ENCODE peak calls at places on chromosomes 16 and 17, in ten cellular contexts. One of them, this sample, is unnamed.

GRCh38 chr16:48317614-48318013 is 67.6 kb downstream of the SIAH1 start:
- DNase-seq in ovary: no peak
- DNase-seq in hepatocyte: no peak
- DNase-seq in fibroblast of pulmonary artery: peak; percentile 64
- DNase-seq in AG10803: peak; percentile 74
- DNase-seq in pancreas: no peak
- DNase-seq in fibroblast of villous mesenchyme: peak; percentile 64
- DNase-seq in IMR-90: peak; percentile 76
- DNase-seq in HCT116: peak; percentile 10
- DNase-seq in BE2C: no peak
- DNase-seq in this sample: no peak

GRCh38 chr17:10166181-10166935 is 32.0 kb downstream of the GAS7 start:
- DNase-seq in fibroblast of villous mesenchyme: peak; percentile 86
- DNase-seq in AG10803: peak; percentile 68
- DNase-seq in BE2C: no peak
- DNase-seq in fibroblast of pulmonary artery: no peak
- DNase-seq in IMR-90: no peak
- DNase-seq in pancreas: no peak
- DNase-seq in HCT116: no peak
- DNase-seq in hepatocyte: no peak
- DNase-seq in ovary: no peak
- DNase-seq in this sample: no peak

GRCh38 chr16:52497067-52497816 is 49.7 kb downstream of the TOX3 start:
- DNase-seq in hepatocyte: peak; percentile 60
- DNase-seq in IMR-90: no peak
- DNase-seq in pancreas: no peak
- DNase-seq in fibroblast of villous mesenchyme: no peak
- DNase-seq in fibroblast of pulmonary artery: peak; percentile 17
- DNase-seq in HCT116: no peak
- DNase-seq in BE2C: peak; percentile 45
- DNase-seq in AG10803: no peak
- DNase-seq in ovary: no peak
- DNase-seq in this sample: no peak

GRCh38 chr17:41615454-41615853 is 2.9 kb upstream of the KRT16 start:
- DNase-seq in ovary: no peak
- DNase-seq in fibroblast of pulmonary artery: no peak
- DNase-seq in BE2C: no peak
- DNase-seq in pancreas: no peak
- DNase-seq in IMR-90: no peak
- DNase-seq in fibroblast of villous mesenchyme: no peak
- DNase-seq in AG10803: no peak
- DNase-seq in HCT116: peak; percentile 32
- DNase-seq in hepatocyte: peak; percentile 57
- DNase-seq in this sample: peak; percentile 94

GRCh38 chr16:65421596-65421995 is 299.7 kb upstream of the CDH11 start:
- DNase-seq in HCT116: no peak
- DNase-seq in IMR-90: no peak
- DNase-seq in AG10803: no peak
- DNase-seq in fibroblast of pulmonary artery: no peak
- DNase-seq in pancreas: no peak
- DNase-seq in hepatocyte: no peak
- DNase-seq in fibroblast of villous mesenchyme: no peak
- DNase-seq in BE2C: no peak
- DNase-seq in ovary: no peak
- DNase-seq in this sample: no peak

GRCh38 chr17:37089998-37090397 is 141.2 kb downstream of the AATF start:
- DNase-seq in AG10803: no peak
- DNase-seq in IMR-90: no peak
- DNase-seq in BE2C: no peak
- DNase-seq in ovary: no peak
- DNase-seq in fibroblast of pulmonary artery: peak; percentile 13
- DNase-seq in fibroblast of villous mesenchyme: peak; percentile 27
- DNase-seq in pancreas: no peak
- DNase-seq in hepatocyte: no peak
- DNase-seq in HCT116: no peak
- DNase-seq in this sample: no peak

GRCh38 chr17:7587420-7587786 is 2.5 kb downstream of the SOX15 start:
- DNase-seq in pancreas: no peak
- DNase-seq in fibroblast of villous mesenchyme: peak; percentile 73
- DNase-seq in ovary: peak; percentile 18
- DNase-seq in BE2C: no peak
- DNase-seq in HCT116: no peak
- DNase-seq in AG10803: peak; percentile 96
- DNase-seq in fibroblast of pulmonary artery: peak; percentile 68
- DNase-seq in IMR-90: peak; percentile 98
- DNase-seq in hepatocyte: no peak
- DNase-seq in this sample: no peak

GRCh38 chr17:74379495-74380085 is 12.3 kb downstream of the GPR142 start:
- DNase-seq in fibroblast of villous mesenchyme: peak; percentile 77
- DNase-seq in HCT116: peak; percentile 69
- DNase-seq in fibroblast of pulmonary artery: peak; percentile 82
- DNase-seq in BE2C: peak; percentile 95
- DNase-seq in hepatocyte: peak; percentile 95
- DNase-seq in pancreas: peak; percentile 91
- DNase-seq in IMR-90: peak; percentile 47
- DNase-seq in ovary: peak; percentile 94
- DNase-seq in AG10803: peak; percentile 67
- DNase-seq in this sample: no peak

GRCh38 chr16:31002252-31002700 is 8.2 kb downstream of the STX1B start:
- DNase-seq in fibroblast of pulmonary artery: no peak
- DNase-seq in pancreas: no peak
- DNase-seq in IMR-90: no peak
- DNase-seq in fibroblast of villous mesenchyme: no peak
- DNase-seq in HCT116: no peak
- DNase-seq in AG10803: no peak
- DNase-seq in hepatocyte: no peak
- DNase-seq in ovary: no peak
- DNase-seq in BE2C: no peak
- DNase-seq in this sample: no peak

GRCh38 chr16:19104591-19104990 is 9.2 kb upstream of the ITPRIPL2 start:
- DNase-seq in IMR-90: no peak
- DNase-seq in ovary: no peak
- DNase-seq in fibroblast of pulmonary artery: no peak
- DNase-seq in pancreas: no peak
- DNase-seq in BE2C: no peak
- DNase-seq in hepatocyte: no peak
- DNase-seq in AG10803: no peak
- DNase-seq in fibroblast of villous mesenchyme: no peak
- DNase-seq in HCT116: no peak
- DNase-seq in this sample: no peak

GRCh38 chr16:29699324-29700219 is 20.6 kb downstream of the QPRT start:
- DNase-seq in BE2C: no peak
- DNase-seq in IMR-90: no peak
- DNase-seq in fibroblast of pulmonary artery: no peak
- DNase-seq in HCT116: no peak
- DNase-seq in AG10803: no peak
- DNase-seq in pancreas: no peak
- DNase-seq in fibroblast of villous mesenchyme: no peak
- DNase-seq in hepatocyte: no peak
- DNase-seq in ovary: no peak
- DNase-seq in this sample: no peak

GRCh38 chr16:19704321-19705130 is 13.5 kb downstream of the KNOP1 start:
- DNase-seq in ovary: peak; percentile 62
- DNase-seq in pancreas: no peak
- DNase-seq in AG10803: peak; percentile 66
- DNase-seq in HCT116: no peak
- DNase-seq in fibroblast of pulmonary artery: peak; percentile 67
- DNase-seq in BE2C: no peak
- DNase-seq in hepatocyte: peak; percentile 43
- DNase-seq in fibroblast of villous mesenchyme: peak; percentile 95
- DNase-seq in IMR-90: peak; percentile 77
- DNase-seq in this sample: no peak

GRCh38 chr17:81030726-81031570 is 4.0 kb upstream of the BAIAP2 start:
- DNase-seq in ovary: no peak
- DNase-seq in fibroblast of pulmonary artery: peak; percentile 31
- DNase-seq in AG10803: no peak
- DNase-seq in HCT116: no peak
- DNase-seq in hepatocyte: no peak
- DNase-seq in BE2C: peak; percentile 43
- DNase-seq in pancreas: peak; percentile 44
- DNase-seq in IMR-90: no peak
- DNase-seq in fibroblast of villous mesenchyme: no peak
- DNase-seq in this sample: peak; percentile 65

GRCh38 chr17:79818026-79818758 is 21.0 kb downstream of the CBX4 start:
- DNase-seq in IMR-90: no peak
- DNase-seq in fibroblast of pulmonary artery: no peak
- DNase-seq in HCT116: no peak
- DNase-seq in ovary: no peak
- DNase-seq in pancreas: no peak
- DNase-seq in AG10803: no peak
- DNase-seq in fibroblast of villous mesenchyme: no peak
- DNase-seq in hepatocyte: no peak
- DNase-seq in BE2C: no peak
- DNase-seq in this sample: no peak

GRCh38 chr17:36085710-36086268 is 4.2 kb downstream of the CCL3 start:
- DNase-seq in hepatocyte: no peak
- DNase-seq in ovary: no peak
- DNase-seq in IMR-90: no peak
- DNase-seq in HCT116: no peak
- DNase-seq in AG10803: peak; percentile 34
- DNase-seq in fibroblast of villous mesenchyme: peak; percentile 19
- DNase-seq in BE2C: no peak
- DNase-seq in pancreas: no peak
- DNase-seq in fibroblast of pulmonary artery: peak; percentile 53
- DNase-seq in this sample: no peak
- H3K4me3 ChIP-seq in hepatocyte: no peak overlapping the region
- H3K4me3 ChIP-seq in ovary: no peak overlapping the region
- H3K4me3 ChIP-seq in IMR-90: no peak overlapping the region
- H3K4me3 ChIP-seq in HCT116: no peak overlapping the region
- H3K4me3 ChIP-seq in AG10803: no peak overlapping the region
- H3K4me3 ChIP-seq in fibroblast of villous mesenchyme: no peak overlapping the region
- H3K4me3 ChIP-seq in BE2C: no peak overlapping the region
- H3K4me3 ChIP-seq in pancreas: no peak overlapping the region
- H3K4me3 ChIP-seq in fibroblast of pulmonary artery: no peak overlapping the region
- H3K4me3 ChIP-seq in this sample: no peak overlapping the region

DNA sequence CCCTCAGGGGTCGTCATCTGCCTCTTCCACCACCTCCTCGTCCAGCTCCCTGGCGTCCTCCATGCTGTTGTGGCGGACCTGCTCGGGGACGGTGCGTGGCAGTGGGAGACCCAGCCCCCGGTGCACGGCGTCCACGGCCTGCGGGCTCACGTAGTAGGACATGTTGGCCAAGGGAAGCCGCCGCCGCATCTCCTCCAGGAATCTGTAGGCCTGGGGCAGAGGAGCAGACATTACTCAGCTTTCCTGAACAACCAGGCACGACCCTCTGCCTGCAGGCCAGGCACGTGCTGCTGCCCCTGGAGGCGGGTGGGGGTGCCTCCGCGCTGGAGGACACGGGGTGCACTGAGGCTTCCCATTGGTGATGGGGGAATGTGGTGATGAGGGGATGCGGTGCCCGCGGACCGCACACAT is 17.8 kb downstream of the TELO2 start:
- DNase-seq in pancreas: no peak
- DNase-seq in AG10803: no peak
- DNase-seq in BE2C: no peak
- DNase-seq in IMR-90: no peak
- DNase-seq in fibroblast of pulmonary artery: no peak
- DNase-seq in ovary: no peak
- DNase-seq in HCT116: no peak
- DNase-seq in hepatocyte: no peak
- DNase-seq in fibroblast of villous mesenchyme: no peak
- DNase-seq in this sample: no peak
- TF ChIP-seq CTCF in pancreas: no peak
- TF ChIP-seq CTCF in AG10803: no peak
- TF ChIP-seq CTCF in BE2C: no peak
- TF ChIP-seq CTCF in IMR-90: no peak
- TF ChIP-seq CTCF in fibroblast of pulmonary artery: no peak
- TF ChIP-seq CTCF in ovary: no peak
- TF ChIP-seq CTCF in HCT116: no peak
- TF ChIP-seq CTCF in hepatocyte: no peak
- TF ChIP-seq CTCF in fibroblast of villous mesenchyme: no peak
- TF ChIP-seq CTCF in this sample: no peak

DNA sequence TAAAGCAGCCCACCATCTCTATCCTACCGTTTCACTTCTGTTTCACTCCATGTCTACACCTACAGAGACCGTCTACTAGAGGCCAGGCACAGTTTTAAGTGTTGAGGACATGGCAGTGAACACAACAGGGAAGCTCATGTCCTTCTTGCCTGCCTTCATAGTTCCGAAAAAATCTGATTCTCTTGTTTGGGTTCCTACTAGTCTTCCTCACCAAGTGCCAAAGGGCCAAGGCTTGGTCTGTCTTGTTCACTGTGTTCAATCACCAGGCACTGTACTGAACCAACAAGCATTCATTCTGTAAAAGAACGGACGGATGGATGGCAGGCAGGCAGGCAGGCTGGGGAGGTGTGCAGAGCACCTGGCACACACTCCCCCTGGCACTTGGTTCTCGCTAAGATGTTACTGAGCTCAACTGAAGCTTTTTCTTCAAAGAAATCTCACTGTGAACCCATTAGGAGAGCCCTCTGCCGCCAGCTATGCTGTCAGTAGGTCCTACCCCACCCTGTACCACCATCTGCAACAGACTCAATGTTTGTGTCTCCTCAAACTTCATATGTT is 2.5 kb downstream of the DEXI start:
- DNase-seq in IMR-90: no peak
- DNase-seq in AG10803: no peak
- DNase-seq in hepatocyte: no peak
- DNase-seq in ovary: no peak
- DNase-seq in fibroblast of pulmonary artery: no peak
- DNase-seq in HCT116: no peak
- DNase-seq in pancreas: no peak
- DNase-seq in fibroblast of villous mesenchyme: no peak
- DNase-seq in BE2C: no peak
- DNase-seq in this sample: no peak
- H3K4me3 ChIP-seq in IMR-90: no peak overlapping the region
- H3K4me3 ChIP-seq in AG10803: peak overlapping the region; percentile 77
- H3K4me3 ChIP-seq in hepatocyte: peak overlapping the region; percentile 25
- H3K4me3 ChIP-seq in ovary: peak overlapping the region; percentile 67
- H3K4me3 ChIP-seq in fibroblast of pulmonary artery: peak overlapping the region; percentile 74
- H3K4me3 ChIP-seq in HCT116: no peak overlapping the region
- H3K4me3 ChIP-seq in pancreas: peak overlapping the region; percentile 90
- H3K4me3 ChIP-seq in fibroblast of villous mesenchyme: peak overlapping the region; percentile 76
- H3K4me3 ChIP-seq in BE2C: no peak overlapping the region
- H3K4me3 ChIP-seq in this sample: no peak overlapping the region

DNA sequence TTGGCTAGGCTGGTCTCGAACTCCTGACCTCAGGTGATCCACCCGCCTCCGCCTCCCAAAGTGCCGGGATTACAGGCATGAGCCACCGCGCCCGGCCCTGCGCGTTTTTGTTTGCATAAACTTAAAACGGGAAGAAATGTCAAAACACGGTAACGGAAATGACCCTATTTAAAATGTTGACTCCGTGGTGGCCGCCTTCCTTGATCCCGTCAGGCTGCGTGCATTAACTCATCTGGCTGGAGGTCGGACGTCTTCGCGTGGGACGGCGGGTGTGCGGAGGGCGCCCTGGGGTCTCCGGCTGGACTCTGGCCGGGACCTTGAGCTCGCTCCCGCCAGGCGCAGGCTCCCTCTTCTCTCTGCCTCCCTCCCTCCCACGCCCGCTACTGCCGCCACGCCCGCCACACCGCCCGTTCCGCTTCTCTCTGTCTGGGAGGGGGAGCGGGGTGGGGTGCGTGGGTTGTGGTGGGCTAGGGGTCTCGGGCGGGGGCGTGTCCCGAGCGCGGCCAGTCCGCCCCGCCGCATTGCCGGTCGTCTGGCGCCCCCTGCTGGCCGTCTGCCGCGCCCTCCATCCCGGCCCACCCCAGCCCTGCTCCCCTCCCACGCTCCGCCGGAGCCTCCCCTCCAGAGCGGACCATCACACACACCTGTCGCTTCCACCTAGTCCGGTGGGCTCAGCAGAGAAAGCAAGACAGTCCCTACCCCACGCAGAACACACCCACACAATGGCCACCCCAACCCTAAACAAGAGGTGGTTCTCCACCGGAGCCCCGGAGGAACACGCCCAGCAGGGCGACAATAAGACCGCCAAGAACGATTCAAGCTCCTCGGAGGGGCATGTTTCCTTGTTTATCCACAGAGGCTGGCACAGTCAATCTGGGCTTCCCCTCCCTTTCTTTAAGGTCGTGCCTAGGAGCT is 1.2 kb upstream of the CCDC42 start:
- DNase-seq in IMR-90: peak; percentile 29
- DNase-seq in HCT116: peak; percentile 16
- DNase-seq in fibroblast of villous mesenchyme: peak; percentile 60
- DNase-seq in BE2C: peak; percentile 48
- DNase-seq in ovary: peak; percentile 76
- DNase-seq in pancreas: peak; percentile 49
- DNase-seq in hepatocyte: peak; percentile 84
- DNase-seq in AG10803: peak; percentile 36
- DNase-seq in fibroblast of pulmonary artery: peak; percentile 48
- DNase-seq in this sample: no peak
- TF ChIP-seq CTCF in IMR-90: peak; percentile 76
- TF ChIP-seq CTCF in HCT116: peak; percentile 47
- TF ChIP-seq CTCF in fibroblast of villous mesenchyme: peak; percentile 71
- TF ChIP-seq CTCF in BE2C: peak; percentile 33
- TF ChIP-seq CTCF in ovary: peak; percentile 83
- TF ChIP-seq CTCF in pancreas: peak; percentile 94
- TF ChIP-seq CTCF in hepatocyte: peak; percentile 98
- TF ChIP-seq CTCF in AG10803: peak; percentile 47
- TF ChIP-seq CTCF in fibroblast of pulmonary artery: peak; percentile 37
- TF ChIP-seq CTCF in this sample: peak; percentile 94

This sample was measured in RWPE2.